ENCODE peak calls at places on chromosomes 16 and 17, in four cellular contexts. One of them, this sample, is unnamed.

GRCh38 chr16:58378401-58378800 is 13.9 kb upstream of the GINS3 start:
- DNase-seq in GM04504: no peak
- DNase-seq in right lobe of liver: no peak
- DNase-seq in RWPE1: no peak
- DNase-seq in this sample: no peak

GRCh38 chr17:45775576-45776011 is 8.5 kb upstream of the CRHR1 start:
- DNase-seq in GM04504: no peak
- DNase-seq in right lobe of liver: peak
- DNase-seq in RWPE1: no peak
- DNase-seq in this sample: peak

GRCh38 chr16:15435216-15435864 is 952 bp downstream of the BMERB1 start:
- DNase-seq in GM04504: no peak
- DNase-seq in right lobe of liver: no peak
- DNase-seq in RWPE1: no peak
- DNase-seq in this sample: no peak

GRCh38 chr16:17345043-17345442 is 125.7 kb downstream of the XYLT1 start:
- DNase-seq in GM04504: no peak
- DNase-seq in right lobe of liver: no peak
- DNase-seq in RWPE1: no peak
- DNase-seq in this sample: no peak

GRCh38 chr17:73476890-73477350 is 165.1 kb upstream of the CDC42EP4 start:
- DNase-seq in GM04504: no peak
- DNase-seq in right lobe of liver: no peak
- DNase-seq in RWPE1: no peak
- DNase-seq in this sample: no peak

GRCh38 chr16:50235581-50235980 is 30.8 kb upstream of the ADCY7 start:
- DNase-seq in GM04504: no peak
- DNase-seq in right lobe of liver: no peak
- DNase-seq in RWPE1: no peak
- DNase-seq in this sample: peak

GRCh38 chr17:80925668-80926067 is 66.0 kb upstream of the CHMP6 start:
- DNase-seq in GM04504: no peak
- DNase-seq in right lobe of liver: no peak
- DNase-seq in RWPE1: no peak
- DNase-seq in this sample: no peak

GRCh38 chr16:56871172-56871593 is 6.2 kb downstream of the SLC12A3 start:
- DNase-seq in GM04504: peak
- DNase-seq in right lobe of liver: no peak
- DNase-seq in RWPE1: peak
- DNase-seq in this sample: peak

GRCh38 chr16:64585367-64585766 is 536.5 kb downstream of the CDH11 start:
- DNase-seq in GM04504: no peak
- DNase-seq in right lobe of liver: no peak
- DNase-seq in RWPE1: no peak
- DNase-seq in this sample: no peak